ENCODE peak calls at places on chromosomes 3 and 15, in ten cellular contexts. One of them, this sample, is unnamed. For H3K4me1, the result is how much of the 10 kb centered on the place peaks cover.

GRCh38 chr15:48680841-48681240 is 35.3 kb upstream of the FBN1 start:
- DNase-seq in GM23338: no peak
- DNase-seq in IMR-90: peak
- DNase-seq in MM.1S: no peak
- DNase-seq in hepatocyte: no peak
- DNase-seq in ovary: no peak
- DNase-seq in Peyer's patch: no peak
- DNase-seq in HCT116: no peak
- DNase-seq in K562: no peak
- DNase-seq in right lobe of liver: no peak
- DNase-seq in this sample: no peak

GRCh38 chr3:78707616-78708015 is 1060.2 kb downstream of the ROBO1 start:
- DNase-seq in GM23338: no peak
- DNase-seq in IMR-90: no peak
- DNase-seq in MM.1S: no peak
- DNase-seq in hepatocyte: no peak
- DNase-seq in ovary: no peak
- DNase-seq in Peyer's patch: no peak
- DNase-seq in HCT116: no peak
- DNase-seq in K562: no peak
- DNase-seq in right lobe of liver: no peak
- DNase-seq in this sample: no peak

GRCh38 chr15:67142142-67143092 is 77.0 kb downstream of the SMAD3 start:
- DNase-seq in GM23338: no peak
- DNase-seq in IMR-90: peak
- DNase-seq in MM.1S: no peak
- DNase-seq in hepatocyte: peak
- DNase-seq in ovary: no peak
- DNase-seq in Peyer's patch: peak
- DNase-seq in HCT116: no peak
- DNase-seq in K562: no peak
- DNase-seq in right lobe of liver: no peak
- DNase-seq in this sample: no peak

GRCh38 chr3:59821274-59821673 is 771.4 kb upstream of the CFAP20DC start:
- DNase-seq in GM23338: no peak
- DNase-seq in IMR-90: no peak
- DNase-seq in MM.1S: no peak
- DNase-seq in hepatocyte: no peak
- DNase-seq in ovary: no peak
- DNase-seq in Peyer's patch: no peak
- DNase-seq in HCT116: no peak
- DNase-seq in K562: no peak
- DNase-seq in right lobe of liver: no peak
- DNase-seq in this sample: no peak

GRCh38 chr3:34033840-34034239 is 235.4 kb downstream of the PDCD6IP start:
- DNase-seq in GM23338: no peak
- DNase-seq in IMR-90: no peak
- DNase-seq in MM.1S: no peak
- DNase-seq in hepatocyte: no peak
- DNase-seq in ovary: no peak
- DNase-seq in Peyer's patch: no peak
- DNase-seq in HCT116: no peak
- DNase-seq in K562: no peak
- DNase-seq in right lobe of liver: no peak
- DNase-seq in this sample: no peak

GRCh38 chr15:56176996-56177395 is 66.7 kb downstream of the RFX7 start:
- DNase-seq in GM23338: no peak
- DNase-seq in IMR-90: no peak
- DNase-seq in MM.1S: no peak
- DNase-seq in hepatocyte: no peak
- DNase-seq in ovary: no peak
- DNase-seq in Peyer's patch: no peak
- DNase-seq in HCT116: peak
- DNase-seq in K562: no peak
- DNase-seq in right lobe of liver: no peak
- DNase-seq in this sample: no peak

GRCh38 chr3:23501201-23501824 is 298.2 kb downstream of the UBE2E2 start:
- DNase-seq in GM23338: no peak
- DNase-seq in IMR-90: peak
- DNase-seq in MM.1S: no peak
- DNase-seq in hepatocyte: no peak
- DNase-seq in ovary: no peak
- DNase-seq in Peyer's patch: no peak
- DNase-seq in HCT116: no peak
- DNase-seq in K562: no peak
- DNase-seq in right lobe of liver: no peak
- DNase-seq in this sample: no peak

GRCh38 chr15:80118956-80119355 is 33.8 kb upstream of the FAH start:
- DNase-seq in GM23338: no peak
- DNase-seq in IMR-90: no peak
- DNase-seq in MM.1S: no peak
- DNase-seq in hepatocyte: no peak
- DNase-seq in ovary: no peak
- DNase-seq in Peyer's patch: no peak
- DNase-seq in HCT116: no peak
- DNase-seq in K562: no peak
- DNase-seq in right lobe of liver: no peak
- DNase-seq in this sample: no peak

GRCh38 chr3:152277198-152277597 is 8.5 kb downstream of the MBNL1 start:
- DNase-seq in GM23338: no peak
- DNase-seq in IMR-90: no peak
- DNase-seq in MM.1S: no peak
- DNase-seq in hepatocyte: no peak
- DNase-seq in ovary: no peak
- DNase-seq in Peyer's patch: no peak
- DNase-seq in HCT116: no peak
- DNase-seq in K562: no peak
- DNase-seq in right lobe of liver: no peak
- DNase-seq in this sample: no peak

GRCh38 chr15:69000091-69000490 is 14.4 kb upstream of the NOX5 start:
- DNase-seq in GM23338: no peak
- DNase-seq in IMR-90: no peak
- DNase-seq in MM.1S: no peak
- DNase-seq in hepatocyte: no peak
- DNase-seq in ovary: no peak
- DNase-seq in Peyer's patch: no peak
- DNase-seq in HCT116: no peak
- DNase-seq in K562: no peak
- DNase-seq in right lobe of liver: no peak
- DNase-seq in this sample: no peak

GRCh38 chr3:131386429-131386926 is 4.9 kb downstream of the NUDT16 start:
- DNase-seq in GM23338: no peak
- DNase-seq in IMR-90: no peak
- DNase-seq in MM.1S: peak
- DNase-seq in hepatocyte: peak
- DNase-seq in ovary: no peak
- DNase-seq in Peyer's patch: peak
- DNase-seq in HCT116: no peak
- DNase-seq in K562: no peak
- DNase-seq in right lobe of liver: peak
- DNase-seq in this sample: no peak

GRCh38 chr3:38605981-38606380 is 43.5 kb downstream of the SCN5A start:
- DNase-seq in GM23338: no peak
- DNase-seq in IMR-90: no peak
- DNase-seq in MM.1S: no peak
- DNase-seq in hepatocyte: no peak
- DNase-seq in ovary: peak
- DNase-seq in Peyer's patch: no peak
- DNase-seq in HCT116: no peak
- DNase-seq in K562: no peak
- DNase-seq in right lobe of liver: no peak
- DNase-seq in this sample: no peak

DNA sequence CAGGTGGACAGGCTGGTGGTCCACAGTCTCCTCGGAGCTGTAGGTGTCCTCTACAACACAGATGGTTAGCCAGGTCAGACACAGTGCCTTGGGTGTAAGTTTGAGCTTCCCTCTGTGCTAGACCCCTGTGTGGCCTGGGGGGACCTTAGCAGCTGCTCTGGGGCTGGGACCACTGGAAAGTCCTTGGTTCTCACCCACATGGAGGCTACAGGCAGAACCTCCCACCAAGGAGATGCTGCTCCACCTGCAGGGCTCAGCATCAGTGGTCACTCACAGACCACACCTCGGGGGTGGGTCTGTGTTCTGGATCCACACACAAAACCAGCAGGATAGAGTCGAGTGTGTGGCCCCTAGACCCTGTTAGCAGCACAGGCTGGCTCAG is 8.4 kb downstream of the RASL12 start:
- DNase-seq in GM23338: no peak
- DNase-seq in IMR-90: no peak
- DNase-seq in MM.1S: no peak
- DNase-seq in hepatocyte: no peak
- DNase-seq in ovary: no peak
- DNase-seq in Peyer's patch: no peak
- DNase-seq in HCT116: no peak
- DNase-seq in K562: no peak
- DNase-seq in right lobe of liver: no peak
- DNase-seq in this sample: no peak
- H3K4me1 ChIP-seq in GM23338: under half
- H3K4me1 ChIP-seq in IMR-90: under half
- H3K4me1 ChIP-seq in MM.1S: under half
- H3K4me1 ChIP-seq in hepatocyte: under half
- H3K4me1 ChIP-seq in ovary: under half
- H3K4me1 ChIP-seq in Peyer's patch: under half
- H3K4me1 ChIP-seq in HCT116: under half
- H3K4me1 ChIP-seq in K562: under half
- H3K4me1 ChIP-seq in right lobe of liver: under half
- H3K4me1 ChIP-seq in this sample: under half

DNA sequence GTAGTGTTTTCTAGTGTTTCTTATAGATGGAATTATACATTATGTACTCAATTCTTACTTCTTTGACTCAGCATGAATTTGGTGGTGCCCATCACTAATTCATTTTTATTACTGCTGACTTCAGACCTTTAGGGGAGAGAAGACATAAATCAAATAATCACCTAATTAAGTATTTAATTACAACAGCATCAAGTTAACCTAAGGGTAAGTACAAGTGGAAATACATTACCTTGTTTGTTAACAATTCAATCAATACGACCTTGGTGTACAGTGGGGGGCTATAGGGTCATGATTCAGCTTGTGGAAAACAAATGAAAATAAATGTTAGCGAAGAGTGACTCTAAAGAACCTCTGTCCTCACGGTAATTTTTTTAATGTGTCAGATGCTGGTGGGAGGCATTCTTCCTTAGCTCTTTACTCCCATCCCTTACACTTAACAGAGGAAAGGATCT is 538 bp upstream of the CAPN7 start:
- DNase-seq in GM23338: no peak
- DNase-seq in IMR-90: no peak
- DNase-seq in MM.1S: no peak
- DNase-seq in hepatocyte: no peak
- DNase-seq in ovary: no peak
- DNase-seq in Peyer's patch: no peak
- DNase-seq in HCT116: no peak
- DNase-seq in K562: no peak
- DNase-seq in right lobe of liver: no peak
- DNase-seq in this sample: no peak
- H3K4me1 ChIP-seq in GM23338: under half
- H3K4me1 ChIP-seq in IMR-90: under half
- H3K4me1 ChIP-seq in MM.1S: under half
- H3K4me1 ChIP-seq in hepatocyte: under half
- H3K4me1 ChIP-seq in ovary: under half
- H3K4me1 ChIP-seq in Peyer's patch: under half
- H3K4me1 ChIP-seq in HCT116: under half
- H3K4me1 ChIP-seq in K562: under half
- H3K4me1 ChIP-seq in right lobe of liver: under half
- H3K4me1 ChIP-seq in this sample: under half

GRCh38 chr3:46662771-46663551 is 30.5 kb downstream of the ALS2CL start:
- DNase-seq in GM23338: no peak
- DNase-seq in IMR-90: peak
- DNase-seq in MM.1S: no peak
- DNase-seq in hepatocyte: peak
- DNase-seq in ovary: peak
- DNase-seq in Peyer's patch: peak
- DNase-seq in HCT116: no peak
- DNase-seq in K562: no peak
- DNase-seq in right lobe of liver: peak
- DNase-seq in this sample: no peak
- H3K4me1 ChIP-seq in GM23338: under half
- H3K4me1 ChIP-seq in IMR-90: under half
- H3K4me1 ChIP-seq in MM.1S: under half
- H3K4me1 ChIP-seq in hepatocyte: under half
- H3K4me1 ChIP-seq in ovary: under half
- H3K4me1 ChIP-seq in Peyer's patch: under half
- H3K4me1 ChIP-seq in HCT116: under half
- H3K4me1 ChIP-seq in K562: under half
- H3K4me1 ChIP-seq in right lobe of liver: under half
- H3K4me1 ChIP-seq in this sample: under half

DNA sequence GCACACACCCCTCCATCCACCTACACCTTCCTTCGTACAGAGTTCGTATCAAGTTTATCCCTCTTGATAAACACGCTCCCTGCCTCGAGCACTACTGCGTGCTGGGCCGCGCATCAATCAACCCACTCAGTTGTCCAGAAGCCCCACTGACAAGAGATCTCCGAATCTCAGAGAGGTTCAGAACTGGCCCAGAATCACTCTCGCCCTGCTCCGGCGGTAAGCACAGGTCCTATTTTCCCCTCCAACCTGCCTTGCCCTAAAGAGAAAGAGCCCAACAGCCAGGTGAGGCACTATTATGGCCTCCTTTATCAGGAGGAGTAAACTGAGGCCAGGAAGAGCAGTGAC is 494 bp upstream of the NISCH start:
- DNase-seq in GM23338: no peak
- DNase-seq in IMR-90: no peak
- DNase-seq in MM.1S: no peak
- DNase-seq in hepatocyte: no peak
- DNase-seq in ovary: no peak
- DNase-seq in Peyer's patch: no peak
- DNase-seq in HCT116: no peak
- DNase-seq in K562: no peak
- DNase-seq in right lobe of liver: no peak
- DNase-seq in this sample: no peak
- H3K4me1 ChIP-seq in GM23338: under half
- H3K4me1 ChIP-seq in IMR-90: under half
- H3K4me1 ChIP-seq in MM.1S: under half
- H3K4me1 ChIP-seq in hepatocyte: under half
- H3K4me1 ChIP-seq in ovary: under half
- H3K4me1 ChIP-seq in Peyer's patch: under half
- H3K4me1 ChIP-seq in HCT116: half or more
- H3K4me1 ChIP-seq in K562: under half
- H3K4me1 ChIP-seq in right lobe of liver: under half
- H3K4me1 ChIP-seq in this sample: under half

GRCh38 chr3:58171126-58171525 is 39.6 kb downstream of the DNASE1L3 start:
- DNase-seq in GM23338: no peak
- DNase-seq in IMR-90: no peak
- DNase-seq in MM.1S: no peak
- DNase-seq in hepatocyte: no peak
- DNase-seq in ovary: no peak
- DNase-seq in Peyer's patch: no peak
- DNase-seq in HCT116: no peak
- DNase-seq in K562: no peak
- DNase-seq in right lobe of liver: no peak
- DNase-seq in this sample: no peak
- H3K4me1 ChIP-seq in GM23338: under half
- H3K4me1 ChIP-seq in IMR-90: under half
- H3K4me1 ChIP-seq in MM.1S: under half
- H3K4me1 ChIP-seq in hepatocyte: under half
- H3K4me1 ChIP-seq in ovary: under half
- H3K4me1 ChIP-seq in Peyer's patch: under half
- H3K4me1 ChIP-seq in HCT116: under half
- H3K4me1 ChIP-seq in K562: under half
- H3K4me1 ChIP-seq in right lobe of liver: half or more
- H3K4me1 ChIP-seq in this sample: under half